ENCODE peak calls at places on chromosome 5, in nine cellular contexts. D, T, P, Q, L, S, Z, B and F are unnamed samples.

GRCh38 chr5:148922606-148923005 is 96.2 kb downstream of the ADRB2 start:
- DNase-seq in Q (no peak), T (no peak), L (no peak), Z (no peak), S (no peak), D (no peak), P (no peak), B (no peak), F (no peak)

GRCh38 chr5:134124289-134125194 is 10.1 kb downstream of the TCF7 start:
- DNase-seq in Q (peak), S (no peak), P (no peak), D (peak), L (no peak), T (no peak), Z (peak), B (no peak), F (no peak)

GRCh38 chr5:169895876-169896275 is 84.4 kb downstream of the INSYN2B start:
- DNase-seq in Q (no peak), T (no peak), B (no peak), L (no peak), P (no peak), D (no peak), Z (no peak), S (no peak), F (no peak)

GRCh38 chr5:178113841-178114324 is 551 bp downstream of the N4BP3 start:
- DNase-seq in L (no peak), Q (no peak), Z (no peak), D (no peak), B (no peak), S (peak), P (peak), T (no peak), F (no peak)

GRCh38 chr5:179866241-179867078 is 7.8 kb upstream of the MRNIP start:
- DNase-seq in P (no peak), D (no peak), L (no peak), T (no peak), Z (peak), Q (no peak), B (no peak), S (no peak), F (no peak)

GRCh38 chr5:95846554-95847260 is 24.2 kb upstream of the GLRX start:
- DNase-seq in T (peak), P (peak), L (no peak), Q (no peak), B (peak), D (peak), Z (peak), S (peak), F (peak)

GRCh38 chr5:179342577-179342976 is 2.7 kb downstream of the ADAMTS2 start:
- DNase-seq in B (no peak), T (no peak), L (no peak), S (peak), P (peak), D (no peak), Q (peak), Z (no peak), F (peak)

GRCh38 chr5:123035950-123036390 is 555 bp downstream of the PPIC start:
- DNase-seq in Z (peak), D (peak), L (peak), Q (no peak), P (peak), T (no peak), S (peak), B (no peak), F (peak)

GRCh38 chr5:173890195-173890951 is 2.2 kb downstream of the CPEB4 start:
- DNase-seq in L (peak), D (no peak), B (no peak), Z (peak), P (peak), S (no peak), T (no peak), Q (no peak), F (peak)

GRCh38 chr5:73205309-73205708 is 32.3 kb downstream of the TMEM174 start:
- DNase-seq in B (no peak), P (no peak), T (no peak), D (no peak), L (no peak), Q (no peak), S (no peak), Z (no peak), F (no peak)

GRCh38 chr5:175629793-175630192 is 28.1 kb upstream of the HRH2 start:
- DNase-seq in D (no peak), P (no peak), Q (no peak), B (no peak), S (no peak), T (no peak), L (no peak), Z (no peak), F (no peak)

GRCh38 chr5:1642621-1643061 is 118.9 kb upstream of the LPCAT1 start:
- DNase-seq in P (no peak), Z (no peak), B (no peak), S (no peak), D (no peak), T (no peak), Q (no peak), L (peak), F (no peak)

GRCh38 chr5:176429972-176430371 is 13.6 kb upstream of the CLTB start:
- DNase-seq in D (no peak), Z (no peak), P (no peak), L (no peak), B (no peak), Q (no peak), S (no peak), T (no peak), F (no peak)

GRCh38 chr5:171984748-171985419 is 21.6 kb downstream of the FBXW11 start:
- DNase-seq in S (no peak), L (no peak), B (no peak), P (no peak), Q (peak), Z (peak), D (no peak), T (no peak), F (no peak)

GRCh38 chr5:74576941-74577456 is 63.5 kb downstream of the ENC1 start:
- DNase-seq in S (no peak), Q (peak), T (peak), B (no peak), P (no peak), D (peak), Z (no peak), L (no peak), F (no peak)

GRCh38 chr5:55680353-55680752 is 31.8 kb downstream of the SLC38A9 start:
- DNase-seq in P (no peak), L (no peak), D (no peak), T (no peak), S (no peak), Q (no peak), B (no peak), Z (no peak), F (no peak)

GRCh38 chr5:112554089-112554977 is 135.3 kb upstream of the EPB41L4A start:
- DNase-seq in P (no peak), B (no peak), D (no peak), T (no peak), Q (no peak), S (no peak), Z (no peak), L (no peak), F (no peak)

GRCh38 chr5:75047356-75047755 is 5.0 kb downstream of the GCNT4 start:
- DNase-seq in P (no peak), Q (no peak), D (no peak), Z (no peak), B (no peak), T (no peak), S (no peak), L (no peak), F (no peak)

GRCh38 chr5:172559004-172559932 is 81.8 kb upstream of the NEURL1B start:
- DNase-seq in P (peak), Q (peak), B (no peak), T (no peak), S (no peak), D (peak), L (no peak), Z (peak), F (no peak)

GRCh38 chr5:109857405-109858031 is 167.8 kb downstream of the MAN2A1 start:
- DNase-seq in B (no peak), Q (no peak), S (no peak), L (no peak), Z (peak), D (no peak), T (no peak), P (no peak), F (no peak)

GRCh38 chr5:1768283-1769000 is 31.2 kb downstream of the MRPL36 start:
- DNase-seq in P (no peak), L (peak), T (no peak), S (no peak), Z (no peak), B (no peak), D (no peak), Q (no peak), F (no peak)

GRCh38 chr5:135709998-135710670 is 124.3 kb upstream of the SLC25A48 start:
- DNase-seq in B (no peak), D (no peak), T (no peak), Q (no peak), Z (no peak), S (no peak), L (no peak), P (no peak), F (no peak)

GRCh38 chr5:122498163-122498562 is 186.1 kb downstream of the SNCAIP start:
- DNase-seq in B (no peak), S (peak), P (peak), D (no peak), T (no peak), Z (peak), Q (no peak), L (no peak), F (peak)

GRCh38 chr5:68086857-68087256 is 128.7 kb upstream of the PIK3R1 start:
- DNase-seq in B (no peak), L (no peak), S (no peak), P (no peak), T (no peak), Q (peak), D (no peak), Z (no peak), F (no peak)

GRCh38 chr5:143019614-143020515 is 249.7 kb downstream of the ARHGAP26 start:
- DNase-seq in P (no peak), T (no peak), L (no peak), D (no peak), Z (no peak), Q (no peak), B (no peak), S (no peak), F (no peak)

GRCh38 chr5:127498604-127499003 is 18.8 kb upstream of the PRRC1 start:
- DNase-seq in L (no peak), B (no peak), T (no peak), P (no peak), S (no peak), Z (no peak), D (no peak), Q (no peak), F (no peak)

GRCh38 chr5:58407042-58407709 is 52.7 kb downstream of the PLK2 start:
- DNase-seq in B (no peak), L (no peak), Z (peak), T (no peak), D (peak), P (no peak), S (no peak), Q (peak), F (no peak)

GRCh38 chr5:74299833-74300232 is 340.7 kb downstream of the ENC1 start:
- DNase-seq in Z (no peak), P (no peak), D (no peak), S (no peak), B (no peak), L (no peak), Q (no peak), T (no peak), F (no peak)

GRCh38 chr5:84384604-84385575 is at the start of gene EDIL3:
- DNase-seq in L (peak), S (peak), D (peak), Z (peak), B (no peak), P (peak), T (no peak), Q (no peak), F (peak)

GRCh38 chr5:74660863-74661262 is 20.3 kb upstream of the ENC1 start:
- DNase-seq in L (no peak), S (no peak), Z (no peak), P (no peak), Q (no peak), D (no peak), T (no peak), B (no peak), F (no peak)

GRCh38 chr5:96254980-96255681 is 177.9 kb downstream of the PCSK1 start:
- DNase-seq in B (no peak), D (peak), S (no peak), Q (peak), Z (peak), T (no peak), P (no peak), L (no peak), F (no peak)

GRCh38 chr5:72480836-72481235 is 26.4 kb downstream of the ZNF366 start:
- DNase-seq in P (no peak), Q (peak), D (no peak), S (no peak), Z (no peak), T (no peak), B (no peak), L (no peak), F (no peak)

GRCh38 chr5:89313044-89313443 is 430.1 kb upstream of the MEF2C start:
- DNase-seq in T (no peak), D (peak), P (no peak), L (no peak), B (no peak), Z (peak), S (no peak), Q (no peak), F (no peak)

GRCh38 chr5:162227075-162227474 is 159.5 kb downstream of the GABRG2 start:
- DNase-seq in T (no peak), B (no peak), Z (no peak), D (peak), Q (no peak), P (no peak), S (peak), L (no peak), F (no peak)